ENCODE peak calls at places on chromosomes 4 and X, in nine cellular contexts. R, C, M, L, A, D, Q, K and Y are unnamed samples.

GRCh38 chr4:100168521-100168920 is 21.7 kb downstream of the DDIT4L start:
- DNase-seq in K (no peak), C (no peak), M (no peak), R (no peak), D (no peak), A (peak), Q (no peak), L (no peak), Y (no peak)

GRCh38 chr4:168631241-168632151 is 134.6 kb downstream of the PALLD start:
- DNase-seq in D (no peak), Q (peak), M (peak), R (no peak), C (no peak), K (no peak), A (peak), L (no peak), Y (peak)

GRCh38 chrX:17990542-17990941 is 129.4 kb upstream of the RAI2 start:
- DNase-seq in A (no peak), Q (no peak), M (no peak), R (no peak), D (no peak), C (no peak), K (no peak), L (no peak), Y (no peak)

GRCh38 chr4:40283968-40284367 is 51.2 kb upstream of the CHRNA9 start:
- DNase-seq in M (no peak), D (peak), Q (peak), C (no peak), L (peak), K (no peak), R (no peak), A (no peak), Y (no peak)

GRCh38 chr4:79467246-79467932 is 59.4 kb upstream of the GK2 start:
- DNase-seq in M (no peak), Q (no peak), D (no peak), A (peak), C (no peak), L (no peak), R (no peak), K (no peak), Y (no peak)

GRCh38 chr4:123876640-123877039 is 480.0 kb downstream of the SPRY1 start:
- DNase-seq in D (no peak), C (no peak), L (no peak), R (no peak), A (no peak), K (no peak), M (no peak), Q (peak), Y (no peak)

GRCh38 chrX:38879631-38880220 is 78.5 kb downstream of the MID1IP1 start:
- DNase-seq in L (peak), C (peak), M (peak), K (no peak), R (no peak), A (no peak), D (no peak), Q (no peak), Y (peak)

GRCh38 chr4:163556650-163557391 is 62.3 kb downstream of the TMA16 start:
- DNase-seq in M (no peak), Q (no peak), K (no peak), C (no peak), D (no peak), R (no peak), A (no peak), L (no peak), Y (no peak)

GRCh38 chr4:6881908-6882307 is 27.7 kb upstream of the TBC1D14 start:
- DNase-seq in R (no peak), K (no peak), C (no peak), D (no peak), M (no peak), L (no peak), A (no peak), Q (no peak), Y (no peak)

GRCh38 chr4:122898370-122899150 is 23.8 kb downstream of the NUDT6 start:
- DNase-seq in C (no peak), Q (peak), A (peak), D (no peak), R (no peak), M (no peak), L (no peak), K (no peak), Y (no peak)

GRCh38 chr4:63906660-63907146 is 502.5 kb downstream of the TECRL start:
- DNase-seq in R (no peak), M (no peak), K (no peak), Q (no peak), C (no peak), D (no peak), L (no peak), A (no peak), Y (no peak)

GRCh38 chr4:156977435-156978160 is 6.0 kb upstream of the PDGFC start:
- DNase-seq in D (no peak), L (no peak), K (no peak), A (peak), C (no peak), R (no peak), Q (peak), M (no peak), Y (no peak)

GRCh38 chrX:40068048-40068447 is 29.7 kb downstream of the BCOR start:
- DNase-seq in A (no peak), C (peak), L (peak), D (no peak), Q (peak), M (no peak), R (no peak), K (no peak), Y (no peak)

GRCh38 chr4:153427363-153428071 is 38.6 kb upstream of the TMEM131L start:
- DNase-seq in R (no peak), Q (no peak), D (no peak), K (no peak), L (no peak), C (no peak), M (no peak), A (peak), Y (no peak)

GRCh38 chr4:15434086-15434485 is 6.3 kb downstream of the C1QTNF7 start:
- DNase-seq in C (no peak), A (peak), D (no peak), K (no peak), M (no peak), Q (no peak), R (no peak), L (no peak), Y (no peak)

GRCh38 chr4:186078977-186079697 is 10.2 kb downstream of the TLR3 start:
- DNase-seq in L (no peak), D (no peak), Q (no peak), R (no peak), K (no peak), C (no peak), A (no peak), M (no peak), Y (no peak)

GRCh38 chr4:176319237-176319703 is 496 bp upstream of the SPCS3 start:
- DNase-seq in K (no peak), Q (no peak), C (no peak), A (no peak), R (no peak), M (no peak), L (no peak), D (no peak), Y (no peak)